ENCODE peak calls at places on chromosomes 16 and 17, in seven cellular contexts. One of them, this sample, is unnamed.

GRCh38 chr17:43556292-43556691 is 10.2 kb upstream of the ETV4 start:
- DNase-seq in A549: peak; percentile 95
- DNase-seq in CD4-positive, alpha-beta memory T cell: no peak
- DNase-seq in prostate gland: no peak
- DNase-seq in lower lobe of right lung: peak; percentile 65
- DNase-seq in substantia nigra: no peak
- DNase-seq in AG04450: no peak
- DNase-seq in this sample: no peak

GRCh38 chr17:67364847-67365761 is 1.3 kb downstream of the PSMD12 start:
- DNase-seq in A549: no peak
- DNase-seq in CD4-positive, alpha-beta memory T cell: no peak
- DNase-seq in prostate gland: no peak
- DNase-seq in lower lobe of right lung: no peak
- DNase-seq in substantia nigra: no peak
- DNase-seq in AG04450: no peak
- DNase-seq in this sample: no peak

GRCh38 chr16:53152321-53152720 is 97.5 kb downstream of the CHD9 start:
- DNase-seq in A549: no peak
- DNase-seq in CD4-positive, alpha-beta memory T cell: no peak
- DNase-seq in prostate gland: no peak
- DNase-seq in lower lobe of right lung: no peak
- DNase-seq in substantia nigra: no peak
- DNase-seq in AG04450: no peak
- DNase-seq in this sample: no peak

GRCh38 chr16:82892327-82892726 is 265.6 kb downstream of the CDH13 start:
- DNase-seq in A549: no peak
- DNase-seq in CD4-positive, alpha-beta memory T cell: no peak
- DNase-seq in prostate gland: no peak
- DNase-seq in lower lobe of right lung: no peak
- DNase-seq in substantia nigra: no peak
- DNase-seq in AG04450: no peak
- DNase-seq in this sample: no peak

GRCh38 chr17:60941028-60941427 is 263.4 kb downstream of the BCAS3 start:
- DNase-seq in A549: no peak
- DNase-seq in CD4-positive, alpha-beta memory T cell: no peak
- DNase-seq in prostate gland: no peak
- DNase-seq in lower lobe of right lung: no peak
- DNase-seq in substantia nigra: no peak
- DNase-seq in AG04450: peak; percentile 86
- DNase-seq in this sample: peak; percentile 84

GRCh38 chr16:30063893-30064745 is 1.4 kb upstream of the ALDOA start:
- DNase-seq in A549: peak; percentile 79
- DNase-seq in CD4-positive, alpha-beta memory T cell: peak; percentile 65
- DNase-seq in prostate gland: peak; percentile 78
- DNase-seq in lower lobe of right lung: peak; percentile 86
- DNase-seq in substantia nigra: peak; percentile 73
- DNase-seq in AG04450: no peak
- DNase-seq in this sample: peak; percentile 87

GRCh38 chr16:47142469-47143328 is 1.0 kb downstream of the NETO2 start:
- DNase-seq in A549: peak; percentile 36
- DNase-seq in CD4-positive, alpha-beta memory T cell: peak; percentile 9
- DNase-seq in prostate gland: no peak
- DNase-seq in lower lobe of right lung: peak; percentile 48
- DNase-seq in substantia nigra: peak; percentile 7
- DNase-seq in AG04450: no peak
- DNase-seq in this sample: no peak

GRCh38 chr17:56247816-56248215 is 94.5 kb downstream of the ANKFN1 start:
- DNase-seq in A549: no peak
- DNase-seq in CD4-positive, alpha-beta memory T cell: no peak
- DNase-seq in prostate gland: no peak
- DNase-seq in lower lobe of right lung: no peak
- DNase-seq in substantia nigra: no peak
- DNase-seq in AG04450: no peak
- DNase-seq in this sample: no peak

GRCh38 chr17:49570540-49571242 is 5.0 kb upstream of the NXPH3 start:
- DNase-seq in A549: no peak
- DNase-seq in CD4-positive, alpha-beta memory T cell: no peak
- DNase-seq in prostate gland: no peak
- DNase-seq in lower lobe of right lung: no peak
- DNase-seq in substantia nigra: no peak
- DNase-seq in AG04450: no peak
- DNase-seq in this sample: peak; percentile 72

GRCh38 chr16:14029658-14030057 is 41.5 kb upstream of the MRTFB start:
- DNase-seq in A549: no peak
- DNase-seq in CD4-positive, alpha-beta memory T cell: no peak
- DNase-seq in prostate gland: no peak
- DNase-seq in lower lobe of right lung: no peak
- DNase-seq in substantia nigra: no peak
- DNase-seq in AG04450: no peak
- DNase-seq in this sample: no peak

GRCh38 chr16:27985981-27986380 is 77.5 kb downstream of the GSG1L start:
- DNase-seq in A549: no peak
- DNase-seq in CD4-positive, alpha-beta memory T cell: no peak
- DNase-seq in prostate gland: no peak
- DNase-seq in lower lobe of right lung: peak; percentile 0
- DNase-seq in substantia nigra: no peak
- DNase-seq in AG04450: no peak
- DNase-seq in this sample: no peak

GRCh38 chr16:275786-276232 is at the start of gene RGS11:
- DNase-seq in A549: no peak
- DNase-seq in CD4-positive, alpha-beta memory T cell: no peak
- DNase-seq in prostate gland: no peak
- DNase-seq in lower lobe of right lung: no peak
- DNase-seq in substantia nigra: no peak
- DNase-seq in AG04450: no peak
- DNase-seq in this sample: no peak

GRCh38 chr17:69581061-69581955 is 166.8 kb downstream of the MAP2K6 start:
- DNase-seq in A549: no peak
- DNase-seq in CD4-positive, alpha-beta memory T cell: peak; percentile 10
- DNase-seq in prostate gland: no peak
- DNase-seq in lower lobe of right lung: no peak
- DNase-seq in substantia nigra: no peak
- DNase-seq in AG04450: no peak
- DNase-seq in this sample: no peak

GRCh38 chr17:64009571-64010402 is 10.6 kb downstream of the ICAM2 start:
- DNase-seq in A549: no peak
- DNase-seq in CD4-positive, alpha-beta memory T cell: no peak
- DNase-seq in prostate gland: no peak
- DNase-seq in lower lobe of right lung: no peak
- DNase-seq in substantia nigra: no peak
- DNase-seq in AG04450: no peak
- DNase-seq in this sample: peak; percentile 56

GRCh38 chr17:50944054-50944901 is 78.1 kb upstream of the TOB1 start:
- DNase-seq in A549: peak; percentile 97
- DNase-seq in CD4-positive, alpha-beta memory T cell: peak; percentile 73
- DNase-seq in prostate gland: peak; percentile 88
- DNase-seq in lower lobe of right lung: peak; percentile 91
- DNase-seq in substantia nigra: peak; percentile 82
- DNase-seq in AG04450: no peak
- DNase-seq in this sample: peak; percentile 78

GRCh38 chr16:8683640-8684039 is 9.2 kb downstream of the ABAT start:
- DNase-seq in A549: no peak
- DNase-seq in CD4-positive, alpha-beta memory T cell: no peak
- DNase-seq in prostate gland: no peak
- DNase-seq in lower lobe of right lung: no peak
- DNase-seq in substantia nigra: no peak
- DNase-seq in AG04450: no peak
- DNase-seq in this sample: no peak

GRCh38 chr17:17987901-17988300 is 15.2 kb downstream of the DRC3 start:
- DNase-seq in A549: no peak
- DNase-seq in CD4-positive, alpha-beta memory T cell: no peak
- DNase-seq in prostate gland: no peak
- DNase-seq in lower lobe of right lung: no peak
- DNase-seq in substantia nigra: no peak
- DNase-seq in AG04450: no peak
- DNase-seq in this sample: no peak

GRCh38 chr16:73232555-73233422 is 184.9 kb upstream of the ZFHX3 start:
- DNase-seq in A549: peak; percentile 92
- DNase-seq in CD4-positive, alpha-beta memory T cell: no peak
- DNase-seq in prostate gland: no peak
- DNase-seq in lower lobe of right lung: no peak
- DNase-seq in substantia nigra: peak; percentile 23
- DNase-seq in AG04450: peak; percentile 97
- DNase-seq in this sample: peak; percentile 78

GRCh38 chr17:81116704-81117103 is 48.6 kb upstream of the PVALEF start:
- DNase-seq in A549: no peak
- DNase-seq in CD4-positive, alpha-beta memory T cell: no peak
- DNase-seq in prostate gland: no peak
- DNase-seq in lower lobe of right lung: no peak
- DNase-seq in substantia nigra: no peak
- DNase-seq in AG04450: no peak
- DNase-seq in this sample: no peak
- H3K27ac ChIP-seq in A549: no peak overlapping the region
- H3K27ac ChIP-seq in CD4-positive, alpha-beta memory T cell: no peak overlapping the region
- H3K27ac ChIP-seq in prostate gland: no peak overlapping the region
- H3K27ac ChIP-seq in lower lobe of right lung: no peak overlapping the region
- H3K27ac ChIP-seq in substantia nigra: peak overlapping the region; percentile 74
- H3K27ac ChIP-seq in AG04450: no peak overlapping the region
- H3K27ac ChIP-seq in this sample: no peak overlapping the region

GRCh38 chr17:72122002-72122310 is 1.1 kb downstream of the SOX9 start:
- DNase-seq in A549: no peak
- DNase-seq in CD4-positive, alpha-beta memory T cell: no peak
- DNase-seq in prostate gland: no peak
- DNase-seq in lower lobe of right lung: no peak
- DNase-seq in substantia nigra: no peak
- DNase-seq in AG04450: no peak
- DNase-seq in this sample: no peak
- H3K27ac ChIP-seq in A549: peak overlapping the region; percentile 90
- H3K27ac ChIP-seq in CD4-positive, alpha-beta memory T cell: no peak overlapping the region
- H3K27ac ChIP-seq in prostate gland: peak overlapping the region; percentile 90
- H3K27ac ChIP-seq in lower lobe of right lung: peak overlapping the region; percentile 53
- H3K27ac ChIP-seq in substantia nigra: peak overlapping the region; percentile 63
- H3K27ac ChIP-seq in AG04450: peak overlapping the region; percentile 21
- H3K27ac ChIP-seq in this sample: peak overlapping the region; percentile 31

GRCh38 chr17:32191306-32191705 is 49.0 kb downstream of the RHOT1 start:
- DNase-seq in A549: no peak
- DNase-seq in CD4-positive, alpha-beta memory T cell: no peak
- DNase-seq in prostate gland: no peak
- DNase-seq in lower lobe of right lung: no peak
- DNase-seq in substantia nigra: no peak
- DNase-seq in AG04450: no peak
- DNase-seq in this sample: no peak

GRCh38 chr17:32189343-32189742 is 47.0 kb downstream of the RHOT1 start:
- DNase-seq in A549: no peak
- DNase-seq in CD4-positive, alpha-beta memory T cell: no peak
- DNase-seq in prostate gland: no peak
- DNase-seq in lower lobe of right lung: no peak
- DNase-seq in substantia nigra: no peak
- DNase-seq in AG04450: no peak
- DNase-seq in this sample: no peak

GRCh38 chr17:32197987-32198386 is 55.7 kb downstream of the RHOT1 start:
- DNase-seq in A549: no peak
- DNase-seq in CD4-positive, alpha-beta memory T cell: no peak
- DNase-seq in prostate gland: no peak
- DNase-seq in lower lobe of right lung: no peak
- DNase-seq in substantia nigra: no peak
- DNase-seq in AG04450: no peak
- DNase-seq in this sample: no peak

GRCh38 chr17:32187276-32187675 is 45.0 kb downstream of the RHOT1 start:
- DNase-seq in A549: no peak
- DNase-seq in CD4-positive, alpha-beta memory T cell: no peak
- DNase-seq in prostate gland: no peak
- DNase-seq in lower lobe of right lung: no peak
- DNase-seq in substantia nigra: no peak
- DNase-seq in AG04450: no peak
- DNase-seq in this sample: no peak

GRCh38 chr17:32192379-32192778 is 50.1 kb downstream of the RHOT1 start:
- DNase-seq in A549: no peak
- DNase-seq in CD4-positive, alpha-beta memory T cell: no peak
- DNase-seq in prostate gland: no peak
- DNase-seq in lower lobe of right lung: no peak
- DNase-seq in substantia nigra: no peak
- DNase-seq in AG04450: no peak
- DNase-seq in this sample: no peak
- H3K27ac ChIP-seq in A549: no peak overlapping the region
- H3K27ac ChIP-seq in CD4-positive, alpha-beta memory T cell: no peak overlapping the region
- H3K27ac ChIP-seq in prostate gland: no peak overlapping the region
- H3K27ac ChIP-seq in lower lobe of right lung: no peak overlapping the region
- H3K27ac ChIP-seq in substantia nigra: no peak overlapping the region
- H3K27ac ChIP-seq in AG04450: no peak overlapping the region
- H3K27ac ChIP-seq in this sample: no peak overlapping the region

GRCh38 chr17:47792457-47792856 is 29.1 kb downstream of the OSBPL7 start:
- DNase-seq in A549: no peak
- DNase-seq in CD4-positive, alpha-beta memory T cell: no peak
- DNase-seq in prostate gland: no peak
- DNase-seq in lower lobe of right lung: no peak
- DNase-seq in substantia nigra: no peak
- DNase-seq in AG04450: no peak
- DNase-seq in this sample: no peak
- H3K27ac ChIP-seq in A549: no peak overlapping the region
- H3K27ac ChIP-seq in CD4-positive, alpha-beta memory T cell: no peak overlapping the region
- H3K27ac ChIP-seq in prostate gland: no peak overlapping the region
- H3K27ac ChIP-seq in lower lobe of right lung: no peak overlapping the region
- H3K27ac ChIP-seq in substantia nigra: no peak overlapping the region
- H3K27ac ChIP-seq in AG04450: no peak overlapping the region
- H3K27ac ChIP-seq in this sample: no peak overlapping the region